ENCODE peak calls at places on chromosomes 12 and 14, in six cellular contexts. O is activated T-cell treated with anti-CD3 and anti-CD28 coated beads for 1 hour; Y is hepatocyte; E is stimulated activated CD8-positive, alpha-beta memory T cell treated with anti-CD3 and anti-CD28 coated beads, Interleukin-7, amount 100 ng/mL, for 24 hours; F is islet precursor cell; X is AG08396. G is an unnamed sample.
A peak's percentile ranks its signal among the peaks of the same experiment; 100 is the strongest.

GRCh38 chr12:108327621-108328371 is 11.3 kb downstream of the CMKLR1 start:
- DNase-seq in O (no peak), Y (no peak), E (no peak), F (no peak), X (no peak), G (no peak)

GRCh38 chr12:109292342-109292711 is 16.8 kb downstream of the FOXN4 start:
- DNase-seq in O (no peak), Y (no peak), E (no peak), F (no peak), X (no peak), G (no peak)

GRCh38 chr12:46930101-46930500 is 104.3 kb upstream of the SLC38A4 start:
- DNase-seq in O (no peak), Y (no peak), E (no peak), F (no peak), X (no peak), G (no peak)

GRCh38 chr12:53004582-53004981 is 1.7 kb upstream of the EIF4B start:
- DNase-seq in O (no peak), Y (peak; percentile 39), E (no peak), F (peak; percentile 75), X (no peak), G (no peak)

GRCh38 chr12:120971299-120972180 is 6.8 kb upstream of the HNF1A start:
- DNase-seq in O (no peak), Y (peak; percentile 65), E (no peak), F (no peak), X (peak; percentile 80), G (no peak)

GRCh38 chr12:51923506-51924365 is 16.4 kb downstream of the ACVRL1 start:
- DNase-seq in O (peak; percentile 43), Y (peak; percentile 67), E (peak; percentile 18), F (peak; percentile 62), X (peak; percentile 70), G (no peak)

GRCh38 chr14:93925374-93925895 is 1.7 kb upstream of the FAM181A start:
- DNase-seq in O (no peak), Y (no peak), E (no peak), F (no peak), X (no peak), G (peak; percentile 48)

GRCh38 chr14:58297412-58297761 is 968 bp upstream of the ARID4A start:
- DNase-seq in O (no peak), Y (peak; percentile 59), E (no peak), F (no peak), X (peak; percentile 14), G (no peak)

GRCh38 chr12:109239179-109239578 is 69.9 kb downstream of the FOXN4 start:
- DNase-seq in O (no peak), Y (no peak), E (no peak), F (no peak), X (no peak), G (no peak)

GRCh38 chr12:103301642-103302620 is 193.8 kb downstream of the C12orf42 start:
- DNase-seq in O (no peak), Y (peak; percentile 7), E (no peak), F (peak; percentile 72), X (no peak), G (no peak)

GRCh38 chr12:82174936-82175335 is 183.3 kb downstream of the CCDC59 start:
- DNase-seq in O (no peak), Y (no peak), E (no peak), F (no peak), X (no peak), G (no peak)

GRCh38 chr14:100375273-100375962 is 52.3 kb downstream of the SLC25A47 start:
- DNase-seq in O (no peak), Y (peak; percentile 79), E (peak; percentile 67), F (peak; percentile 90), X (peak; percentile 84), G (peak; percentile 90)

GRCh38 chr14:61344437-61345143 is 23.2 kb downstream of the PRKCH start:
- DNase-seq in O (no peak), Y (no peak), E (no peak), F (no peak), X (no peak), G (no peak)

GRCh38 chr14:22200977-22201605 is 387.9 kb downstream of the DAD1 start:
- DNase-seq in O (no peak), Y (peak; percentile 67), E (no peak), F (no peak), X (peak; percentile 39), G (no peak)

G was measured in RWPE2.